ENCODE peak calls at places on chromosomes 5 and 9, in five cellular contexts. Q, S, N, K and A are unnamed samples.

GRCh38 chr5:41772785-41773442 is 97.3 kb downstream of the OXCT1 start:
- DNase-seq in Q (no peak), S (no peak), N (no peak), K (no peak), A (no peak)

GRCh38 chr5:10328323-10328722 is 20.6 kb upstream of the CMBL start:
- DNase-seq in Q (no peak), S (no peak), N (no peak), K (no peak), A (no peak)

GRCh38 chr5:140322751-140323731 is 20.1 kb upstream of the PFDN1 start:
- DNase-seq in Q (no peak), S (no peak), N (peak; percentile 63), K (no peak), A (no peak)

GRCh38 chr9:70479880-70480291 is 65.4 kb upstream of the KLF9 start:
- DNase-seq in Q (no peak), S (peak; percentile 48), N (peak; percentile 57), K (no peak), A (no peak)

GRCh38 chr9:79975471-79976316 is 403.9 kb downstream of the TLE4 start:
- DNase-seq in Q (no peak), S (no peak), N (no peak), K (no peak), A (peak; percentile 63)

GRCh38 chr9:132061526-132061925 is 18.1 kb downstream of the MED27 start:
- DNase-seq in Q (no peak), S (no peak), N (no peak), K (no peak), A (no peak)

GRCh38 chr9:38682713-38683112 is 37.2 kb downstream of the FAM240B start:
- DNase-seq in Q (peak; percentile 36), S (no peak), N (no peak), K (no peak), A (peak; percentile 94)

GRCh38 chr9:127178646-127179632 is 56.5 kb upstream of the ANGPTL2 start:
- DNase-seq in Q (peak; percentile 57), S (peak; percentile 7), N (peak; percentile 34), K (no peak), A (peak; percentile 6)

GRCh38 chr9:116212986-116213672 is 59.5 kb downstream of the PAPPA start:
- DNase-seq in Q (no peak), S (no peak), N (no peak), K (no peak), A (no peak)

GRCh38 chr9:26870292-26870691 is 22.3 kb downstream of the CAAP1 start:
- DNase-seq in Q (no peak), S (no peak), N (no peak), K (no peak), A (no peak)

GRCh38 chr5:125042243-125042887 is 295.9 kb upstream of the ZNF608 start:
- DNase-seq in Q (no peak), S (no peak), N (no peak), K (no peak), A (peak; percentile 16)

GRCh38 chr5:760363-761205 is 23.9 kb downstream of the ZDHHC11B start:
- DNase-seq in Q (no peak), S (no peak), N (no peak), K (no peak), A (no peak)

GRCh38 chr5:155729684-155730059 is 597.3 kb upstream of the SGCD start:
- DNase-seq in Q (no peak), S (no peak), N (no peak), K (peak; percentile 44), A (no peak)

GRCh38 chr5:155679530-155679929 is 647.4 kb upstream of the SGCD start:
- DNase-seq in Q (no peak), S (no peak), N (no peak), K (no peak), A (no peak)

GRCh38 chr5:143258559-143259253 is 144.8 kb downstream of the NR3C1 start:
- DNase-seq in Q (no peak), S (no peak), N (no peak), K (no peak), A (no peak)

GRCh38 chr9:90838098-90838497 is 36.5 kb downstream of the SYK start:
- DNase-seq in Q (no peak), S (no peak), N (no peak), K (no peak), A (no peak)

GRCh38 chr9:106891286-106891685 is 28.3 kb downstream of the ZNF462 start:
- DNase-seq in Q (no peak), S (no peak), N (no peak), K (no peak), A (no peak)

GRCh38 chr5:111069839-111070238 is 1.7 kb upstream of the TSLP start:
- DNase-seq in Q (no peak), S (no peak), N (no peak), K (no peak), A (no peak)

GRCh38 chr9:120924698-120925534 is 1.7 kb downstream of the TRAF1 start:
- DNase-seq in Q (no peak), S (no peak), N (no peak), K (no peak), A (no peak)

GRCh38 chr9:126790561-126790960 is 14.3 kb upstream of the ZBTB43 start:
- DNase-seq in Q (no peak), S (no peak), N (no peak), K (no peak), A (no peak)

GRCh38 chr9:10855847-10856246 is 243.0 kb upstream of the PTPRD start:
- DNase-seq in Q (no peak), S (no peak), N (no peak), K (peak; percentile 58), A (peak; percentile 12)

GRCh38 chr5:58455966-58456365 is 3.9 kb downstream of the PLK2 start:
- DNase-seq in Q (no peak), S (no peak), N (no peak), K (no peak), A (no peak)

GRCh38 chr5:68134033-68134668 is 81.4 kb upstream of the PIK3R1 start:
- DNase-seq in Q (no peak), S (peak; percentile 45), N (no peak), K (no peak), A (no peak)

GRCh38 chr5:55324815-55325418 is 17.1 kb downstream of the MTREX start:
- DNase-seq in Q (no peak), S (no peak), N (no peak), K (no peak), A (no peak)

GRCh38 chr5:111734013-111734412 is 23.0 kb downstream of the NREP start:
- DNase-seq in Q (no peak), S (no peak), N (no peak), K (no peak), A (no peak)

GRCh38 chr5:154214236-154215106 is 23.9 kb downstream of the GALNT10 start:
- DNase-seq in Q (no peak), S (no peak), N (no peak), K (no peak), A (no peak)

GRCh38 chr5:35023531-35024178 is 24.1 kb downstream of the AGXT2 start:
- DNase-seq in Q (no peak), S (no peak), N (no peak), K (no peak), A (no peak)

GRCh38 chr5:35024911-35025510 is 22.7 kb downstream of the AGXT2 start:
- DNase-seq in Q (no peak), S (no peak), N (no peak), K (no peak), A (no peak)

GRCh38 chr5:35026280-35026840 is 21.4 kb downstream of the AGXT2 start:
- DNase-seq in Q (no peak), S (no peak), N (no peak), K (no peak), A (no peak)

GRCh38 chr5:35029333-35029732 is 18.4 kb downstream of the AGXT2 start:
- DNase-seq in Q (no peak), S (no peak), N (no peak), K (no peak), A (no peak)

GRCh38 chr5:35026941-35027340 is 20.8 kb downstream of the AGXT2 start:
- DNase-seq in Q (no peak), S (no peak), N (no peak), K (no peak), A (no peak)
- H3K4me3 ChIP-seq in Q (no peak overlapping the region), S (no peak overlapping the region), N (no peak overlapping the region), K (no peak overlapping the region), A (no peak overlapping the region)

GRCh38 chr9:34564617-34565016 is 24.9 kb downstream of the CNTFR start:
- DNase-seq in Q (no peak), S (no peak), N (no peak), K (no peak), A (no peak)
- H3K36me3 ChIP-seq in Q (no peaks in the 10 kb centered on the region), S (no peaks in the 10 kb centered on the region), N (no peaks in the 10 kb centered on the region), K (no peaks in the 10 kb centered on the region), A (no peaks in the 10 kb centered on the region)

DNA sequence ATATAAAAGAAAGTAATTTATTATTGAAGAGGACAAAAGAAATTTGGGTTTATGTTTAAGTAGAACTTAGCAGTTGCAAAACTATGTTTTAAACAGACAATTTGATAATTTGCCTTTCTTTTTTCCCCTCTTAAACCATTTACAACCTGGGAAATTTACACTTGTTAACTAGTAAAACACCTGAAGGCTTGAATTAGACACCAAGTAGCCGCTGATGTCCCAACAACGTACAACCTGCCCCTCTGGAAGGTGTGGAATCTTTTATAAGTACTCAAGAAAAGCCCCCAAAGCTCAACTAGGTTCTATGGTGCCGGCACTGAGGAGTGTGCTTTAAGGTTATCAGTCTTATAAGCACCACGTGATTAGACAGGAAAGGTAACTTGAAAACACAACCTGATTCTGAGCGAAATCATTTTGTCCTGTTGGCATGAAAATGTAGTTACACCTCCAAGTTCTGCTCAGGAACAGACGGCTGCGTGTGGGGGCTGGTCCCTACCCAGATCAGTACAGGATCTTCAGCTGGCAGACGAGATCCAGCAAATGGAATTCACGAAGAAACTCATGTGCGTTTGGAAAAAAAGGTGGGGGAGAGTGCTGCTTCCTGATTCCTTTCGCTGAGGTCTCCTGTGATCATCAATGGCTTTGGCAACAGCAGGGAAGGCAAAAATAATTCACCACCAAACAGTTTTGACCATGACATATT is 195.6 kb downstream of the MEF2C start:
- DNase-seq in Q (no peak), S (no peak), N (no peak), K (no peak), A (no peak)
- H3K27me3 ChIP-seq in Q (peaks cover 65% of the 10 kb centered on the region), S (peaks cover 100% of the 10 kb centered on the region), N (peaks cover 31% of the 10 kb centered on the region), K (peaks cover 100% of the 10 kb centered on the region), A (no peaks in the 10 kb centered on the region)

GRCh38 chr5:179131321-179131835 is 71.2 kb downstream of the ZNF354C start:
- DNase-seq in Q (no peak), S (no peak), N (no peak), K (no peak), A (no peak)

GRCh38 chr5:179131886-179132585 is 71.9 kb downstream of the ZNF354C start:
- DNase-seq in Q (no peak), S (no peak), N (no peak), K (no peak), A (no peak)

GRCh38 chr5:179129607-179130071 is 69.5 kb downstream of the ZNF354C start:
- DNase-seq in Q (no peak), S (no peak), N (no peak), K (no peak), A (no peak)

GRCh38 chr5:179128976-179129375 is 68.8 kb downstream of the ZNF354C start:
- DNase-seq in Q (no peak), S (no peak), N (no peak), K (no peak), A (no peak)

DNA sequence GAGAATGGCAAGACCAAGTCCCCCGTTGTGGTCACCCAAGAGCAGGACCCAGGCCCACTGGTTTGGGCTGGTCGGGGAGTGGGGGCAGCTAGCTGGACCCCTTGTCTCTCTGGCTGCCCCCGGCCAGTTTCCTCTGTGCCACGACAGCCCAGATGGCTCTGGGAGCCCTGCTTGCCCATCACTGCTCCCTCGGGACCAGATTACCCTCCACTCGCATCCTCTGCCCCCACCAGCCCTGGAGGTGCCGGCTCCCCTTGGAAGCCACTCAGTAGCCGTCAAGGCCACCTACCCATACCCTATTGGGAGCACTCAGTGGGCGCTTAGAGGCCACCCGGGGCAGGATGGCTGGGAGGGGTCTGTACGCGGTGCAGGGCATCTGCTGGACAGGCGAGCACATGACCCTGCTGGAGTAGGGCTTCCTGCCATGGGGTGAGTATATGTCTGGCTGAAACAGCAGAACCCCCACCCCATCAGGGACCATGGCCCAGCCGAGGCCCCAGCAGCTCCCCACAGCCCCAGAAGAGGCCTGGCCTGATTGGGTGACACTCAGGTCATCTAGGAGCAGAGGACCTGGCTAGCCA is 70.0 kb downstream of the ZNF354C start:
- DNase-seq in Q (no peak), S (no peak), N (no peak), K (no peak), A (no peak)
- H3K4me3 ChIP-seq in Q (no peak overlapping the region), S (no peak overlapping the region), N (no peak overlapping the region), K (no peak overlapping the region), A (no peak overlapping the region)